ENCODE peak calls at places on chromosomes 5 and 9, in seven cellular contexts. P is IMR-90, F is neuronal stem cell, N is mesenchymal stem cell, E is mesendoderm, S is trophoblast cell, Z is H1. H is an unnamed sample.

GRCh38 chr9:129069128-129069824 is 11.6 kb upstream of the DOLPP1 start:
- DNase-seq in P (no peak), N (no peak), F (no peak), Z (no peak), E (peak; percentile 18), S (peak; percentile 33), H (no peak)

GRCh38 chr5:123472150-123472549 is 39.8 kb upstream of the CSNK1G3 start:
- DNase-seq in N (no peak), F (no peak), P (no peak), Z (no peak), S (no peak), E (no peak), H (no peak)

GRCh38 chr5:16037121-16037520 is 142.5 kb downstream of the MARCHF11 start:
- DNase-seq in F (no peak), N (no peak), E (no peak), S (no peak), Z (no peak), P (no peak), H (no peak)

GRCh38 chr9:89359018-89359417 is 40.7 kb downstream of the SECISBP2 start:
- DNase-seq in E (no peak), S (no peak), Z (no peak), N (no peak), F (no peak), P (no peak), H (no peak)

GRCh38 chr9:14529047-14529446 is 164.2 kb downstream of the ZDHHC21 start:
- DNase-seq in Z (no peak), S (no peak), E (no peak), P (no peak), N (peak; percentile 18), F (no peak), H (no peak)

GRCh38 chr9:35280394-35280793 is 118.6 kb downstream of the UNC13B start:
- DNase-seq in Z (no peak), F (no peak), S (no peak), P (no peak), N (no peak), E (no peak), H (no peak)

GRCh38 chr9:127980056-127980705 is 608 bp downstream of the EEIG1 start:
- DNase-seq in E (peak; percentile 71), F (peak; percentile 32), S (peak; percentile 58), P (no peak), N (no peak), Z (peak; percentile 72), H (no peak)

GRCh38 chr5:177133845-177134652 is 476 bp downstream of the NSD1 start:
- DNase-seq in S (peak; percentile 46), F (peak; percentile 67), P (peak; percentile 29), Z (peak; percentile 73), N (peak; percentile 61), E (peak; percentile 92), H (peak; percentile 75)

GRCh38 chr5:176364765-176365662 is at the start of gene ARL10:
- DNase-seq in N (peak; percentile 15), E (peak; percentile 27), Z (peak; percentile 72), F (peak; percentile 46), P (peak; percentile 20), S (no peak), H (peak; percentile 43)

GRCh38 chr9:129177443-129177790 is 644 bp downstream of the IER5L start:
- DNase-seq in Z (peak; percentile 79), E (no peak), S (no peak), N (no peak), F (no peak), P (no peak), H (no peak)

GRCh38 chr5:61048534-61048933 is 103.5 kb downstream of the NDUFAF2 start:
- DNase-seq in E (no peak), P (peak; percentile 92), S (no peak), N (peak; percentile 72), F (no peak), Z (no peak), H (no peak)

GRCh38 chr5:191036-191948 is at the start of gene LRRC14B:
- DNase-seq in Z (no peak), N (no peak), F (no peak), P (no peak), E (no peak), S (peak; percentile 84), H (no peak)
- H3K4me2 ChIP-seq in Z (no peak within 1 kb of the TSS), N (no peak within 1 kb of the TSS), F (no peak within 1 kb of the TSS), P (no peak within 1 kb of the TSS), E (no peak within 1 kb of the TSS), S (no peak within 1 kb of the TSS), H (no peak within 1 kb of the TSS)

DNA sequence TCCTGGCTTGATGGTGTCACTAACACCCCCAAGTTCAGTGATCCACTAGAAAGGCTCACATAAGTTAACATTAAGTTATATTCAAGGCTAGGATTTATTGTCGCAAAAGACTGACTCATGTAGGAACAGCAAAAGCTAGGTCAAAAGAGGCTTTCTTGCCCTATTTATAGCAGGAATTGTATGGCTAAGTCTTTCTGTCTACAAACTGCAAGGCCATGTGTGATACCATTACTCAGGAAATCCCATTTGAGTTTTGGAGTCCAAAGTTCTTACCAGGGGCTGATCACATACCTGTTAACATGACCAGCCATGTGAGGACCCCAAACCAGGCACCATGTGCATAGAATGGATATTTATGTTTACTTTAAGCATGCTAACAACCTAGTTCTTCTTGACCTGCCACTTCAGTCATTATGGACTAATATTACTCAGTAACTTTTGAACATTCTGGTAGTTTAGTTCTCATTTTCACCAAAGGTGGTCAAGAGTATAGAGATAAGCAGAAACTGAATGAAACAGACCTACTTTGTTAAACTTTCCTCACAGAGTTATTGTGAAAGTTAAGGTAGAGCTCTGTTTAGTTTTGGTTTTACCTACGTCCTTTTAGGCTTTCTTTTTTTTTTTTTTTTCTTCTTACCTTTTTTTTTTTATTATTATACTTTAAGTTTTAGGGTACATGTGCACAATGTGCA is 281.1 kb downstream of the FER start:
- DNase-seq in S (no peak), Z (no peak), P (peak; percentile 49), F (no peak), E (no peak), N (peak; percentile 35), H (no peak)
- H2AK5ac ChIP-seq in S (no peak overlapping the region), Z (no peak overlapping the region), P (no peak overlapping the region), F (no peak overlapping the region), E (no peak overlapping the region), N (no peak overlapping the region), H (no peak overlapping the region)

GRCh38 chr5:159332800-159333563 is 2.7 kb upstream of the IL12B start:
- DNase-seq in N (no peak), P (no peak), Z (no peak), E (no peak), S (no peak), F (no peak), H (no peak)

GRCh38 chr5:159337291-159337974 is 7.1 kb upstream of the IL12B start:
- DNase-seq in E (peak; percentile 12), F (no peak), N (peak; percentile 48), S (peak; percentile 80), P (peak; percentile 73), Z (no peak), H (no peak)

GRCh38 chr5:159338143-159338542 is 7.9 kb upstream of the IL12B start:
- DNase-seq in Z (no peak), N (no peak), P (no peak), S (no peak), F (no peak), E (no peak), H (no peak)

GRCh38 chr5:159339451-159339850 is 9.2 kb upstream of the IL12B start:
- DNase-seq in N (no peak), Z (no peak), F (no peak), E (no peak), P (no peak), S (no peak), H (no peak)

DNA sequence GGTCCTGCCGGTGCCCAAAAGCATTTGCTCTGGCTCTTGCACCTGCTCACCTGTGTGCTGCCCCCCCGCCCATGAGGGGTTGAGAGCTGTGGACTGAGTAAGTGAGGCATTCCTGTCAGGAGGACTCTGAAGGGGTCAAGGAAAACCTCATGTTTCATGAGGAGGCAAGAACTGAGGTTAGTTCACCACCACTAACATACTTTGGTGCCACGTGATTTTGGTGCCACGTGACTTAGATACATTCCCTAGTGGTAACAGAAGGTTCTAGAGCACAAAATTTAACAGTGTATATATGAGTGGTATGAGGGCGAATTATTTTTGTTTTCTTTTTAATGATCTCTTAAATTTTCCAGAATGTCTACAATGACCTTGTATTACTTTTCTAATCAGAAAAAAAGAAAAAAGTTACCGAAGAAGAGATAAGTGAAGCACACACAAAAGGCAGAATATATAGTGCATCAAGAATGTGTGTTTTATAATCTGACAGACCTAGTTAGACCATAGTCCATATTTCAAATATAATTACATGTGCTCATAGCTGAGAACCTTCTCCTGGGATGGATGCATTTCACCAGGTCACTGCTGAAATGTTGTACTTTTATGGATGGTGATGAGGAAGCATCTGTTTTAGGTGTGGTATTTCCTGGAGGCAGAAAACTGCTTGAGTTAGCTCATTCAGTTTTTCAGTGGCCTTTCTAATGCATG is 6.5 kb upstream of the IL12B start:
- DNase-seq in P (no peak), E (no peak), N (no peak), Z (no peak), F (no peak), S (no peak), H (no peak)
- H3K4me2 ChIP-seq in P (no peak overlapping the region), E (no peak overlapping the region), N (no peak overlapping the region), Z (no peak overlapping the region), F (no peak overlapping the region), S (no peak overlapping the region), H (no peak overlapping the region)

DNA sequence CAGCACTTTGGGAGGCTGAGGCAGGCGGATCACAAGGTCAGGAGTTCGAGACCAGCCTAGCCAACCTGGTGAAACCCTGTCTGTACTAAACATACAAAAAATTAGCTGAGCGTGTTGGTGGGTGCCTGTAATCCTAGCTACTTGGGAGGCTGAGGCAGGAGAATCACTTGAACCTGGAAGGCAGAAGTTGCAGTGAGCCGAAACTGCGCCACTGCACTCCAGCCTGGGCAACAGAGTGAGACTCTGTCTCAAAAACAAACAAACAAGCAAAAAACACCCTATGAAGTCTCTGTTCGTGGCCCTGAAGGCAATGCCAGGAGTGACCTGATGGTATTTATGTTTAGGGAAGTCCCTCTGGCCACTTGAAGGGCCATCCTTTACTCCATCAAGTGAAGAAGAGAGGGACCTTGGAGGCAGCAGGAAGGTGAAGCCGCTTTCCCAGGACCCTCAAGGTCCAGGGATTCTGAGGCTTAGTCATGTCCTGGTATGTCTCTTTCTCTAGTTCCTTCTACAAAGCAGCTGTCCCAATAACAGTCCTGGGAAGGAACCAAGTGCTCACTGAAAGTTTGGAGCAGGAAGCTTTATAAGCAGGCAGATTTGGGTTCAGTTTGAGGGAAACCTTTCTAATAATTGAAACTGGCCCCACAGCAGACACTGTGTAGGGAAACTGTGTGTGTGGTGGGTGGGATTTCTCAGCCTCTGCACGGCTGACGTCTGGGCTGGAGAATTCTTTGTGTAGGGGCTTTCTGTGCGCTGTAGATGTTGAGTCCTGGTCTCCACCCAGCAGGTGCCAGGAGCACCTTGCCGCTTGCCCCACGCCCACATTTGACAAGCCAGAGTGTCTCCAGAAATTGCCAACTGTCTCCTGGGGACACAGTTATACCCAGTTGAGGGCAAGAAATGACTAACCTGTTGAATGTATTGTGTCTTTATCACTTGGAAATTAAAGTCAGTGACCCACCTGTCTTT is 12.5 kb downstream of the PHF2 start:
- DNase-seq in P (peak; percentile 47), E (no peak), S (no peak), Z (no peak), N (peak; percentile 47), F (no peak), H (no peak)
- H2AK5ac ChIP-seq in P (no peak overlapping the region), E (no peak overlapping the region), S (no peak overlapping the region), Z (no peak overlapping the region), N (peak overlapping the region; percentile 2), F (no peak overlapping the region), H (no peak overlapping the region)

H was measured in H9.